ENCODE peak calls at places on chromosomes 13 and 19, in seven cellular contexts. U is omental fat pad, Y is AG09309, O is neural progenitor cell, S is endothelial cell, H is glutamatergic neuron, T is cardiac muscle cell. C is an unnamed sample.

GRCh38 chr13:50292082-50292481 is 276.8 kb downstream of the KCNRG start:
- DNase-seq in U (no peak), Y (no peak), O (no peak), S (no peak), H (no peak), T (no peak), C (no peak)

GRCh38 chr13:98324105-98324504 is 147.0 kb upstream of the RNF113B start:
- DNase-seq in U (no peak), Y (peak; percentile 55), O (no peak), S (no peak), H (no peak), T (peak; percentile 23), C (no peak)

GRCh38 chr19:35254341-35255297 is 5.8 kb downstream of the LSR start:
- DNase-seq in U (no peak), Y (no peak), O (no peak), S (no peak), H (no peak), T (no peak), C (no peak)

GRCh38 chr19:47019431-47020041 is at the start of gene NPAS1:
- DNase-seq in U (no peak), Y (no peak), O (peak; percentile 63), S (peak; percentile 38), H (peak; percentile 41), T (no peak), C (no peak)

GRCh38 chr13:37648604-37649003 is 50.0 kb upstream of the POSTN start:
- DNase-seq in U (no peak), Y (peak; percentile 88), O (no peak), S (no peak), H (no peak), T (peak; percentile 74), C (no peak)

GRCh38 chr19:45302416-45302815 is 20.3 kb downstream of the CKM start:
- DNase-seq in U (no peak), Y (no peak), O (no peak), S (no peak), H (no peak), T (no peak), C (no peak)

GRCh38 chr13:48778551-48779088 is 124.9 kb downstream of the CYSLTR2 start:
- DNase-seq in U (no peak), Y (no peak), O (no peak), S (no peak), H (no peak), T (no peak), C (no peak)

GRCh38 chr19:48571378-48572162 is 19.6 kb downstream of the SULT2B1 start:
- DNase-seq in U (no peak), Y (no peak), O (no peak), S (no peak), H (no peak), T (no peak), C (no peak)

GRCh38 chr13:84609716-84610115 is 727.4 kb upstream of the SLITRK1 start:
- DNase-seq in U (no peak), Y (peak; percentile 11), O (no peak), S (no peak), H (no peak), T (peak; percentile 7), C (no peak)

GRCh38 chr19:40366697-40367561 is 18.4 kb downstream of the PLD3 start:
- DNase-seq in U (no peak), Y (no peak), O (peak; percentile 72), S (peak; percentile 14), H (peak; percentile 83), T (peak; percentile 36), C (no peak)

GRCh38 chr13:110629735-110630134 is 14.4 kb downstream of the NAXD start:
- DNase-seq in U (no peak), Y (no peak), O (no peak), S (no peak), H (no peak), T (no peak), C (no peak)

GRCh38 chr13:24178847-24179845 is 18.6 kb downstream of the SPATA13 start:
- DNase-seq in U (no peak), Y (no peak), O (no peak), S (no peak), H (no peak), T (no peak), C (no peak)

GRCh38 chr13:106318941-106319411 is 216.5 kb downstream of the EFNB2 start:
- DNase-seq in U (no peak), Y (peak; percentile 82), O (no peak), S (no peak), H (no peak), T (peak; percentile 95), C (no peak)

GRCh38 chr13:50026788-50027473 is 11.7 kb downstream of the KCNRG start:
- DNase-seq in U (no peak), Y (no peak), O (no peak), S (no peak), H (no peak), T (no peak), C (peak; percentile 60)

GRCh38 chr19:17560205-17560595 is 4.8 kb downstream of the COLGALT1 start:
- DNase-seq in U (no peak), Y (peak; percentile 87), O (no peak), S (no peak), H (no peak), T (peak; percentile 99), C (no peak)

GRCh38 chr13:58437436-58437835 is 805.9 kb downstream of the PCDH17 start:
- DNase-seq in U (no peak), Y (no peak), O (no peak), S (no peak), H (no peak), T (no peak), C (no peak)

GRCh38 chr13:110345701-110346100 is 38.6 kb downstream of the COL4A2 start:
- DNase-seq in U (no peak), Y (no peak), O (no peak), S (no peak), H (no peak), T (no peak), C (no peak)

GRCh38 chr13:111940892-111941291 is 126.1 kb upstream of the SOX1 start:
- DNase-seq in U (no peak), Y (no peak), O (no peak), S (no peak), H (no peak), T (no peak), C (no peak)

GRCh38 chr19:54431255-54431838 is 16.1 kb downstream of the TTYH1 start:
- DNase-seq in U (no peak), Y (no peak), O (no peak), S (no peak), H (no peak), T (peak; percentile 70), C (no peak)

GRCh38 chr19:55537741-55538111 is 793 bp upstream of the SBK2 start:
- DNase-seq in U (no peak), Y (no peak), O (peak; percentile 58), S (no peak), H (no peak), T (no peak), C (no peak)

GRCh38 chr13:75514080-75515040 is 23.3 kb downstream of the COMMD6 start:
- DNase-seq in U (no peak), Y (peak; percentile 4), O (no peak), S (no peak), H (no peak), T (peak; percentile 60), C (no peak)

GRCh38 chr13:38309397-38309796 is 40.3 kb upstream of the UFM1 start:
- DNase-seq in U (no peak), Y (no peak), O (no peak), S (no peak), H (no peak), T (no peak), C (no peak)

GRCh38 chr13:41546372-41547252 is 89.3 kb downstream of the RGCC start:
- DNase-seq in U (no peak), Y (peak; percentile 40), O (no peak), S (no peak), H (no peak), T (peak; percentile 36), C (no peak)

GRCh38 chr13:49305824-49306425 is 58.2 kb downstream of the CDADC1 start:
- DNase-seq in U (no peak), Y (no peak), O (no peak), S (no peak), H (no peak), T (no peak), C (no peak)

GRCh38 chr13:49935171-49936084 is 712 bp downstream of the SPRYD7 start:
- DNase-seq in U (peak; percentile 31), Y (no peak), O (peak; percentile 69), S (peak; percentile 52), H (no peak), T (peak; percentile 67), C (peak; percentile 30)

GRCh38 chr19:2436926-2437325 is 9.5 kb upstream of the TIMM13 start:
- DNase-seq in U (no peak), Y (no peak), O (no peak), S (no peak), H (no peak), T (no peak), C (no peak)
- TF ChIP-seq CTCF in U (no peak), Y (no peak), O (no peak), S (no peak), H (no peak), T (no peak), C (no peak)

GRCh38 chr19:8343483-8343844 is 402 bp upstream of the KANK3 start:
- DNase-seq in U (no peak), Y (no peak), O (no peak), S (no peak), H (no peak), T (no peak), C (no peak)
- TF ChIP-seq CTCF in U (no peak), Y (no peak), O (no peak), S (peak; percentile 4), H (no peak), T (no peak), C (no peak)

GRCh38 chr19:11479470-11480080 is 1.3 kb downstream of the ELAVL3 start:
- DNase-seq in U (no peak), Y (no peak), O (peak; percentile 85), S (no peak), H (peak; percentile 99), T (peak; percentile 26), C (peak; percentile 56)

GRCh38 chr19:11478167-11479089 is 2.4 kb downstream of the ELAVL3 start:
- DNase-seq in U (no peak), Y (no peak), O (no peak), S (no peak), H (no peak), T (no peak), C (no peak)

GRCh38 chr19:11473725-11474124 is 7.1 kb downstream of the ELAVL3 start:
- DNase-seq in U (no peak), Y (no peak), O (no peak), S (no peak), H (no peak), T (no peak), C (no peak)

GRCh38 chr19:11479090-11479469 is 1.8 kb downstream of the ELAVL3 start:
- DNase-seq in U (no peak), Y (no peak), O (no peak), S (no peak), H (no peak), T (no peak), C (no peak)

GRCh38 chr19:11475861-11476260 is 5.0 kb downstream of the ELAVL3 start:
- DNase-seq in U (no peak), Y (no peak), O (no peak), S (no peak), H (no peak), T (no peak), C (no peak)
- TF ChIP-seq CTCF in U (no peak), Y (no peak), O (no peak), S (no peak), H (no peak), T (no peak), C (no peak)

DNA sequence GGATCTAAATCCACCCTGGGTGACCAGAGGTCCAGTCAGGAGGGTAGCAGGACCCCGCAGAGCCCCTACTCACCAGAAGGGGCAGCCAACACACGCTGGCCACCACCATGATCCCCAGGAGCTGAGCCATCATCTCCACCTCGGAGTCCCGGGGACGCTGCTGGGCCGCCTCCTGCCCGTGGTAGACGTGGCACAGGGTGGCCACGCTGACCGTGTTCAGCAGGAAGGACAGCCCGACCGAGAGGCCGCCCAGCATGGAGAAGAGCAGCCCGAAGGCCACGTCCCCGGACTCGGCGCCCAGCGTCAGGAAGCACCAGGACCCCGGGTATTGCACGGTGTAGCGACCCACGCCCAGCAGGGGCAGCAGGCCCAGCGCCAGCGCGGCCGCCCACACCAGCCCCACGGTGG is 6.9 kb downstream of the TBXA2R start:
- DNase-seq in U (no peak), Y (no peak), O (peak; percentile 42), S (peak; percentile 40), H (no peak), T (no peak), C (no peak)
- TF ChIP-seq CTCF in U (no peak), Y (no peak), O (peak; percentile 36), S (peak; percentile 23), H (no peak), T (peak; percentile 24), C (no peak)